ENCODE peak calls at places on chromosomes 11 and 22, in five cellular contexts. H is stimulated activated CD4-positive, alpha-beta T cell treated with anti-CD3 and anti-CD28 coated beads, Interleukin-4, amount 100 ng/mL, for 48 hours; J is suprapubic skin; I is NCI-H2171 treated with DMSO at 0.1 percent for 48 hours; T is cardiac muscle cell. D is an unnamed sample.

GRCh38 chr11:20672575-20672974 is 3.2 kb downstream of the NELL1 start:
- DNase-seq in H (no peak), J (no peak), I (peak), T (peak), D (no peak)

GRCh38 chr11:86693501-86693900 is 21.1 kb upstream of the ME3 start:
- DNase-seq in H (no peak), J (no peak), I (no peak), T (peak), D (no peak)

GRCh38 chr11:72162891-72163492 is 27.5 kb downstream of the FOLR3 start:
- DNase-seq in H (no peak), J (no peak), I (no peak), T (no peak), D (no peak)

GRCh38 chr11:133821776-133822175 is 23.5 kb downstream of the SPATA19 start:
- DNase-seq in H (peak), J (no peak), I (peak), T (peak), D (peak)

GRCh38 chr11:8283510-8284272 is 20.0 kb upstream of the LMO1 start:
- DNase-seq in H (no peak), J (no peak), I (peak), T (peak), D (no peak)

GRCh38 chr11:46521947-46522681 is 71.7 kb downstream of the AMBRA1 start:
- DNase-seq in H (no peak), J (no peak), I (no peak), T (peak), D (no peak)

GRCh38 chr11:126317681-126318641 is 14.1 kb downstream of the DCPS start:
- DNase-seq in H (no peak), J (peak), I (no peak), T (peak), D (no peak)

GRCh38 chr22:44957267-44957905 is 52.4 kb downstream of the PHF21B start:
- DNase-seq in H (no peak), J (no peak), I (peak), T (no peak), D (no peak)

GRCh38 chr11:41237386-41237785 is 222.1 kb downstream of the LRRC4C start:
- DNase-seq in H (no peak), J (no peak), I (no peak), T (no peak), D (no peak)

GRCh38 chr11:84817998-84818397 is 809.1 kb downstream of the DLG2 start:
- DNase-seq in H (no peak), J (no peak), I (no peak), T (peak), D (no peak)

GRCh38 chr11:134261626-134262488 is 8.5 kb downstream of the ACAD8 start:
- DNase-seq in H (no peak), J (no peak), I (peak), T (peak), D (no peak)

GRCh38 chr11:47406896-47407745 is 1.3 kb upstream of the SLC39A13 start:
- DNase-seq in H (no peak), J (peak), I (no peak), T (peak), D (no peak)

GRCh38 chr22:36201630-36202312 is at the start of gene APOL4:
- DNase-seq in H (no peak), J (peak), I (peak), T (peak), D (no peak)

GRCh38 chr11:102469196-102469821 is 16.7 kb upstream of the TMEM123 start:
- DNase-seq in H (no peak), J (no peak), I (no peak), T (peak), D (no peak)

GRCh38 chr11:72591785-72592490 is 82.3 kb downstream of the PDE2A start:
- DNase-seq in H (peak), J (no peak), I (peak), T (no peak), D (no peak)

GRCh38 chr11:78731008-78731407 is 156.3 kb upstream of the NARS2 start:
- DNase-seq in H (no peak), J (no peak), I (no peak), T (peak), D (no peak)

GRCh38 chr11:15175780-15176179 is 61.1 kb downstream of the INSC start:
- DNase-seq in H (no peak), J (no peak), I (no peak), T (no peak), D (no peak)

GRCh38 chr11:116404143-116404800 is 368.5 kb downstream of the BUD13 start:
- DNase-seq in H (no peak), J (no peak), I (peak), T (no peak), D (no peak)

GRCh38 chr11:33687733-33688479 is 12.7 kb downstream of the C11orf91 start:
- DNase-seq in H (no peak), J (no peak), I (peak), T (peak), D (no peak)

GRCh38 chr22:23822101-23822671 is 16.6 kb downstream of the DERL3 start:
- DNase-seq in H (no peak), J (no peak), I (no peak), T (no peak), D (no peak)

GRCh38 chr11:92861641-92862040 is 107.8 kb upstream of the MTNR1B start:
- DNase-seq in H (no peak), J (no peak), I (no peak), T (no peak), D (no peak)

GRCh38 chr22:28955817-28956216 is 72.4 kb downstream of the ZNRF3 start:
- DNase-seq in H (peak), J (no peak), I (peak), T (no peak), D (peak)

GRCh38 chr11:12411806-12412727 is 34.7 kb downstream of the PARVA start:
- DNase-seq in H (peak), J (no peak), I (peak), T (peak), D (no peak)

GRCh38 chr11:68031136-68031459 is 617 bp downstream of the NDUFS8 start:
- DNase-seq in H (no peak), J (no peak), I (no peak), T (no peak), D (no peak)

GRCh38 chr22:21026783-21027692 is 5.3 kb downstream of the SLC7A4 start:
- DNase-seq in H (no peak), J (no peak), I (peak), T (peak), D (no peak)

GRCh38 chr22:19959587-19960490 is 18.2 kb upstream of the TXNRD2 start:
- DNase-seq in H (no peak), J (no peak), I (no peak), T (no peak), D (no peak)

GRCh38 chr11:61586792-61587430 is 6.0 kb upstream of the SYT7 start:
- DNase-seq in H (no peak), J (no peak), I (no peak), T (no peak), D (no peak)

GRCh38 chr22:49959782-49960158 is 802 bp upstream of the PIM3 start:
- DNase-seq in H (no peak), J (peak), I (no peak), T (peak), D (peak)

GRCh38 chr11:70546179-70546940 is 148.0 kb downstream of the CTTN start:
- DNase-seq in H (no peak), J (no peak), I (no peak), T (no peak), D (no peak)

GRCh38 chr22:39360242-39360641 is 10.5 kb downstream of the SYNGR1 start:
- DNase-seq in H (no peak), J (no peak), I (no peak), T (no peak), D (no peak)

GRCh38 chr11:33790088-33790487 is 15.8 kb upstream of the FBXO3 start:
- DNase-seq in H (no peak), J (no peak), I (no peak), T (no peak), D (no peak)

GRCh38 chr11:114060402-114061052 is 1.0 kb downstream of the ZBTB16 start:
- DNase-seq in H (no peak), J (no peak), I (peak), T (peak), D (no peak)

GRCh38 chr11:128343870-128344269 is 243.5 kb downstream of the ETS1 start:
- DNase-seq in H (no peak), J (no peak), I (no peak), T (no peak), D (no peak)

GRCh38 chr11:132921597-132921996 is 610.7 kb downstream of the OPCML start:
- DNase-seq in H (no peak), J (no peak), I (no peak), T (no peak), D (no peak)

GRCh38 chr11:135019343-135019742 is 607.3 kb upstream of the B3GAT1 start:
- DNase-seq in H (no peak), J (no peak), I (no peak), T (no peak), D (no peak)

GRCh38 chr22:27112273-27112672 is 454.9 kb downstream of the MIAT start:
- DNase-seq in H (no peak), J (no peak), I (peak), T (no peak), D (no peak)

GRCh38 chr11:118401880-118402590 is 629 bp downstream of the ATP5MG start:
- DNase-seq in H (no peak), J (no peak), I (no peak), T (peak), D (no peak)

GRCh38 chr11:125180413-125181305 is 16.1 kb downstream of the PKNOX2 start:
- DNase-seq in H (no peak), J (peak), I (no peak), T (no peak), D (no peak)

D was measured in NK-92 treated with Interleukin-12 subunit alpha and Interleukin-12 subunit beta, amount 100 ng/mL, for 24 hours.